ENCODE peak calls at places on chromosomes 3 and 15, in four cellular contexts. W, P, R and T are unnamed samples.

GRCh38 chr3:9279959-9280358 is 30.5 kb upstream of the SRGAP3 start:
- DNase-seq in W (no peak), P (no peak), R (peak; percentile 8), T (no peak)

GRCh38 chr15:82543155-82543554 is 2.9 kb upstream of the RPS17 start:
- DNase-seq in W (no peak), P (no peak), R (no peak), T (no peak)

GRCh38 chr3:126081618-126082333 is 2.1 kb downstream of the SLC41A3 start:
- DNase-seq in W (peak; percentile 25), P (peak; percentile 32), R (peak; percentile 56), T (peak; percentile 29)

GRCh38 chr15:32705450-32705849 is 12.4 kb upstream of the GREM1 start:
- DNase-seq in W (no peak), P (no peak), R (no peak), T (no peak)

GRCh38 chr3:38276081-38276916 is 5.8 kb upstream of the SLC22A14 start:
- DNase-seq in W (no peak), P (no peak), R (no peak), T (no peak)

GRCh38 chr3:160027541-160028195 is 39.0 kb downstream of the IL12A start:
- DNase-seq in W (no peak), P (no peak), R (peak; percentile 23), T (no peak)

GRCh38 chr3:149258298-149258697 is 36.7 kb upstream of the CP start:
- DNase-seq in W (no peak), P (no peak), R (no peak), T (no peak)

GRCh38 chr15:99733268-99734039 is at the start of gene LYSMD4:
- DNase-seq in W (peak; percentile 89), P (peak; percentile 98), R (peak; percentile 94), T (peak; percentile 89)

GRCh38 chr15:42065008-42065407 is 29.4 kb downstream of the PLA2G4D start:
- DNase-seq in W (no peak), P (no peak), R (no peak), T (peak; percentile 64)

GRCh38 chr3:196643201-196643749 is 3.8 kb downstream of the NRROS start:
- DNase-seq in W (no peak), P (no peak), R (no peak), T (no peak)

GRCh38 chr3:122392868-122393844 is 9.2 kb downstream of the FAM162A start:
- DNase-seq in W (peak; percentile 12), P (no peak), R (peak; percentile 60), T (peak; percentile 47)

GRCh38 chr15:57878573-57878972 is 172.1 kb downstream of the POLR2M start:
- DNase-seq in W (no peak), P (no peak), R (no peak), T (no peak)

GRCh38 chr15:63072023-63072650 is 29.6 kb downstream of the TPM1 start:
- DNase-seq in W (no peak), P (no peak), R (no peak), T (no peak)

GRCh38 chr3:146222204-146223046 is 28.5 kb downstream of the PLSCR4 start:
- DNase-seq in W (no peak), P (peak; percentile 46), R (peak; percentile 87), T (peak; percentile 97)

GRCh38 chr3:97974996-97975395 is 2.8 kb upstream of the RIOX2 start:
- DNase-seq in W (no peak), P (no peak), R (no peak), T (no peak)

GRCh38 chr3:188617270-188617669 is 463.3 kb downstream of the LPP start:
- DNase-seq in W (no peak), P (no peak), R (no peak), T (no peak)

GRCh38 chr3:157786216-157786615 is 283.0 kb upstream of the VEPH1 start:
- DNase-seq in W (no peak), P (no peak), R (peak; percentile 9), T (no peak)

GRCh38 chr3:122387709-122388108 is 3.7 kb downstream of the FAM162A start:
- DNase-seq in W (no peak), P (no peak), R (no peak), T (no peak)

GRCh38 chr3:134368751-134369105 is 5.5 kb downstream of the AMOTL2 start:
- DNase-seq in W (no peak), P (no peak), R (no peak), T (no peak)

GRCh38 chr3:42493798-42494151 is 8.7 kb upstream of the VIPR1 start:
- DNase-seq in W (no peak), P (no peak), R (no peak), T (no peak)

GRCh38 chr3:124916837-124917409 is 17.6 kb downstream of the MUC13 start:
- DNase-seq in W (no peak), P (no peak), R (no peak), T (no peak)

GRCh38 chr15:57118013-57118799 is 199.8 kb downstream of the TCF12 start:
- DNase-seq in W (no peak), P (no peak), R (peak; percentile 19), T (peak; percentile 27)

GRCh38 chr15:51229907-51230328 is 108.5 kb downstream of the CYP19A1 start:
- DNase-seq in W (no peak), P (no peak), R (peak; percentile 35), T (peak; percentile 8)

GRCh38 chr15:96027501-96027900 is 303.0 kb upstream of the NR2F2 start:
- DNase-seq in W (no peak), P (no peak), R (no peak), T (no peak)

DNA sequence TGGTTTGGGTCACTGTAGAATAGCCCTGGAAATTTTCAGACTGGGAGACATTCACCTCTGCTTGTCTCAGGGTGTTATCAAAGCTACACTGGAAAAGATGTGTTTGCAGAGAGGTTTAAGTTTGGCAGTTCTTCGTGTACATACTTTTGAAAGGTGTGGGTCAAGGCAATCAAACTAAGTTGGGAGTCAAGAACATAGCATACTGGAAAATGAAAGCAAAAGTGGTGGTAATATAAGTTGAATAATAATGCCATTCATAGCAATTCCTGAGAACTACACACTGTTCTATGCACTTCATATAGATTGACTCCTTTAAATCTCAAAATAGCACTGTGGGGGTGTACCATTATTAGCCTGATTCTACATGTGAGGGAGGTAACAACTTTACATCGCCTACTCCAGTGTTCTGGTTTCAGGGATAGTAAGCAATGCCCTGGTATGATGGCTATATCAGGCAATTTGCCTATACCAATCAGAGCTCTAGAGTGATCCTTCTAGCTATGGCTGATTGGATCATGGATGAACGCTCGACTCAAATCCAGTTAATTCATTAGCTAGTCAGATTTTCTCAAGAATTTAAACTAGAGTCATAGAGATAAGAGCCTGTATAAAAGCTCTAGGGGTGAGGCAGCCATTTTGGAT is 44.6 kb upstream of the RASGRP1 start:
- DNase-seq in W (no peak), P (no peak), R (no peak), T (no peak)
- TF ChIP-seq HMGXB4 in W (no peak), P (no peak), R (no peak), T (no peak)

GRCh38 chr3:85576091-85576690 is 617.4 kb downstream of the CADM2 start:
- DNase-seq in W (peak; percentile 36), P (peak; percentile 75), R (peak; percentile 69), T (peak; percentile 44)
- TF ChIP-seq HMGXB4 in W (no peak), P (no peak), R (no peak), T (no peak)

GRCh38 chr3:156480949-156481348 is 74.0 kb downstream of the SSR3 start:
- DNase-seq in W (no peak), P (no peak), R (no peak), T (no peak)

GRCh38 chr3:156479574-156479973 is 75.3 kb downstream of the SSR3 start:
- DNase-seq in W (no peak), P (no peak), R (no peak), T (no peak)

GRCh38 chr3:156483002-156483401 is 71.9 kb downstream of the SSR3 start:
- DNase-seq in W (no peak), P (no peak), R (no peak), T (no peak)

GRCh38 chr3:156483961-156484787 is 70.7 kb downstream of the SSR3 start:
- DNase-seq in W (no peak), P (no peak), R (no peak), T (no peak)

DNA sequence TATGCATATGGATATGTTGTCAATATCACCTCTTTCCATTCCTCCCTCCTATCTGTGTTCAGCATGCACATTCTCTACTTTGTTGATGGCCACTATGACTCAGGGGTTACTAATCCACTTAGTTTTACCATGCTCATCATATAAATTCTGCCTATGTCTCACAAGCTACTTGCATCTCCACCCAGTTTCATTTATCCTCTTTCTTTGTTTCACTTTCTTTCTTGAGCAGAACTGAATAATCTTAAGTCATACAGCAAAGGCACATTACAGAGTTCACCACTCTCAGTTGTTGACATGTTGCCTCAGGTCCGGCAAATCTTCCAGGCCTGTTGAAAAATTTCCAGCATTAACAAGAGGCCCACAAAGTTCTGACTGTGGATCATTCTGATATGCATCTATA is 71.5 kb downstream of the SSR3 start:
- DNase-seq in W (peak; percentile 37), P (no peak), R (no peak), T (no peak)
- TF ChIP-seq HMGXB4 in W (no peak), P (no peak), R (no peak), T (no peak)

GRCh38 chr3:45972534-45973402 is 22.9 kb downstream of the FYCO1 start:
- DNase-seq in W (no peak), P (no peak), R (peak; percentile 18), T (no peak)
- TF ChIP-seq HMGXB4 in W (no peak), P (no peak), R (no peak), T (no peak)

GRCh38 chr3:76724706-76725105 is 315.2 kb upstream of the ROBO2 start:
- DNase-seq in W (no peak), P (no peak), R (no peak), T (no peak)

GRCh38 chr3:76728411-76728810 is 311.5 kb upstream of the ROBO2 start:
- DNase-seq in W (no peak), P (no peak), R (no peak), T (no peak)

GRCh38 chr3:76724075-76724474 is 315.8 kb upstream of the ROBO2 start:
- DNase-seq in W (no peak), P (no peak), R (no peak), T (no peak)

GRCh38 chr3:76723366-76723765 is 316.5 kb upstream of the ROBO2 start:
- DNase-seq in W (no peak), P (no peak), R (no peak), T (no peak)

GRCh38 chr3:76726034-76726433 is 313.9 kb upstream of the ROBO2 start:
- DNase-seq in W (no peak), P (no peak), R (no peak), T (no peak)
- TF ChIP-seq HMGXB4 in W (no peak), P (no peak), R (no peak), T (no peak)

DNA sequence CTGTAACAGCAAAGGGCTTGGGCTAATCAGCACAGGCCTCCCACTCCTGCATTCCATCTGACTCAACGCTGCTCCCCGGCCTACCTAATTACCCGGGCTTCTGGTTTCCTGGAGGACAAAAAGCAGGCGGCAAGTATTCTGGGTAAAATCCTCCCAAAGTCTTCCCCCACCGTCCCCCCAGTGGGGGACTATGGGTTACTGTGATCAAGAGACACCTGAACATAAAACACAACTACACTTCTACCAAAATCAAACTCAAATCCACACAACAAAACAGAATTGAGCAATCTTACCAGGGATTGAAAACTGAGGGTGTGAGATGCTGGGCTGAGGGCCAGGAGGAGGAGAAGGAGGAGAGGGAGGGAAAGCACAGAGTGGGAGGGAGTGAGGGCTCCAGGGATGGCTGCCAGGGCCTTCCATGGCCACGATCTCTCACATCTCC is 8.9 kb upstream of the NCKIPSD start:
- DNase-seq in W (no peak), P (no peak), R (peak; percentile 25), T (no peak)
- TF ChIP-seq HMGXB4 in W (no peak), P (no peak), R (no peak), T (no peak)

DNA sequence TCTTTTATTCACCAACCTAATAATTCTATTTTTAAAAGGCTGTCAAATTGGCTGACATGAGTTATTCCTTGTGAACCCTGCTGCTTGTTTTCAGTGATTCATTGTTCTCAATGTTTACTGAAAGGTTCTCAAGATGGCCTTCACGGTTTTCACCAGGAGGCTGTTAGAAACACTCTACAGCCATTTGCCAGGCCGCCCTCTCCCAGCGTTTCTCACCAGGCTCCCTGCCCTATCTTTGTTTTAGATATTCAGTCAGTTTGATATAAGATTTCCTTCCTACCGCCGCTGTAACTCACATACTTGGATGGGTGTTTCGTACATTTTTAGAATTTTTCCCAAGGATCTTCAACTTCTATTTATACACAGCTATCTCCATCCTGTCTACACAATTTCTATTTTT is 96.6 kb upstream of the PTPRG start:
- DNase-seq in W (no peak), P (no peak), R (no peak), T (no peak)
- TF ChIP-seq HMGXB4 in W (no peak), P (no peak), R (no peak), T (no peak)